ENCODE peak calls at places on chromosome 12, in ten cellular contexts. D is fibroblast of lung; S is neuronal stem cell; U is tibial nerve; J is GM23248; E is K562; Q is mucosa of descending colon; B is CD8-positive, alpha-beta memory T cell; N is tibial artery; P is sigmoid colon. R is an unnamed sample. For H3K36me3, H3K9me3 and H3K4me1, the result is how much of the 10 kb centered on the place peaks cover.

GRCh38 chr12:62799766-62800406 is 135.1 kb downstream of the PPM1H start:
- DNase-seq in E (no peak), J (no peak), B (no peak), D (no peak), U (no peak), P (no peak), N (no peak), S (no peak), Q (no peak), R (no peak)

GRCh38 chr12:91813701-91814100 is 331.9 kb downstream of the BTG1 start:
- DNase-seq in Q (no peak), J (peak), D (peak), U (no peak), P (no peak), B (no peak), N (no peak), E (no peak), S (no peak), R (no peak)

GRCh38 chr12:119412811-119413794 is 78.6 kb downstream of the CCDC60 start:
- DNase-seq in Q (no peak), P (peak), B (no peak), E (peak), D (peak), S (peak), U (peak), J (peak), N (peak), R (peak)

GRCh38 chr12:68158427-68158826 is 1.1 kb downstream of the IFNG start:
- DNase-seq in E (peak), B (no peak), J (peak), N (no peak), D (no peak), P (no peak), S (no peak), Q (no peak), U (no peak), R (no peak)

GRCh38 chr12:32334384-32334783 is 65.0 kb upstream of the FGD4 start:
- DNase-seq in P (no peak), B (no peak), S (no peak), D (no peak), J (no peak), U (no peak), N (no peak), E (no peak), Q (no peak), R (no peak)

GRCh38 chr12:96040305-96041133 is 5.1 kb upstream of the LTA4H start:
- DNase-seq in Q (no peak), E (no peak), U (no peak), P (no peak), S (no peak), J (no peak), N (no peak), D (peak), B (no peak), R (no peak)

GRCh38 chr12:117377758-117378157 is 16.3 kb upstream of the NOS1 start:
- DNase-seq in P (no peak), N (no peak), E (peak), Q (no peak), S (no peak), J (no peak), U (no peak), D (no peak), B (no peak), R (no peak)

GRCh38 chr12:55931780-55932545 is 1.0 kb downstream of the DGKA start:
- DNase-seq in Q (peak), U (peak), B (no peak), E (peak), J (peak), P (peak), S (no peak), N (peak), D (peak), R (peak)

GRCh38 chr12:128133321-128134050 is 133.5 kb upstream of the TMEM132C start:
- DNase-seq in D (no peak), U (no peak), J (no peak), P (no peak), E (no peak), N (no peak), B (no peak), S (no peak), Q (no peak), R (no peak)

GRCh38 chr12:124543591-124544310 is 23.7 kb downstream of the NCOR2 start:
- DNase-seq in E (no peak), Q (no peak), J (peak), B (no peak), P (no peak), U (no peak), D (peak), S (no peak), N (no peak), R (peak)

GRCh38 chr12:5953835-5954586 is 9.0 kb upstream of the ANO2 start:
- DNase-seq in D (no peak), U (no peak), S (no peak), J (no peak), E (no peak), N (no peak), B (no peak), Q (no peak), P (no peak), R (no peak)

GRCh38 chr12:62846506-62846905 is 88.4 kb downstream of the PPM1H start:
- DNase-seq in U (no peak), J (no peak), B (no peak), P (no peak), D (peak), E (no peak), N (no peak), Q (no peak), S (no peak), R (no peak)

GRCh38 chr12:57837779-57838562 is 8.6 kb downstream of the CTDSP2 start:
- DNase-seq in E (no peak), J (peak), D (peak), S (no peak), N (no peak), B (no peak), U (no peak), Q (no peak), P (no peak), R (no peak)

GRCh38 chr12:52662093-52663006 is 10.3 kb upstream of the KRT2 start:
- DNase-seq in B (no peak), Q (no peak), N (no peak), E (peak), J (no peak), U (no peak), D (no peak), S (no peak), P (no peak), R (no peak)

GRCh38 chr12:127178463-127178862 is 1088.5 kb upstream of the TMEM132C start:
- DNase-seq in Q (no peak), U (no peak), N (no peak), D (no peak), E (no peak), S (no peak), P (no peak), J (no peak), B (no peak), R (no peak)

GRCh38 chr12:54861927-54862326 is 7.6 kb downstream of the MUCL1 start:
- DNase-seq in D (no peak), J (no peak), P (no peak), S (no peak), E (no peak), U (no peak), B (no peak), Q (no peak), N (no peak), R (no peak)

GRCh38 chr12:114213055-114213561 is 192.8 kb downstream of the TBX5 start:
- DNase-seq in P (no peak), N (no peak), S (no peak), D (no peak), U (no peak), E (peak), B (no peak), J (peak), Q (no peak), R (no peak)

GRCh38 chr12:71804505-71804904 is 35.1 kb upstream of the TBC1D15 start:
- DNase-seq in U (no peak), J (no peak), D (peak), S (no peak), Q (no peak), E (no peak), B (no peak), N (no peak), P (no peak), R (no peak)

GRCh38 chr12:103820881-103821489 is 20.0 kb downstream of the NT5DC3 start:
- DNase-seq in D (no peak), B (no peak), J (no peak), P (peak), U (no peak), S (no peak), N (no peak), Q (no peak), E (no peak), R (no peak)
- H3K36me3 ChIP-seq in D (under half), B (under half), J (under half), P (under half), U (under half), S (under half), N (under half), Q (under half), E (half or more), R (under half)

GRCh38 chr12:132936163-132936562 is 19.9 kb downstream of the ZNF605 start:
- DNase-seq in N (no peak), J (no peak), S (no peak), E (no peak), D (no peak), B (no peak), P (no peak), Q (no peak), U (no peak), R (no peak)
- H3K9me3 ChIP-seq in N (half or more), J (under half), S (under half), E (under half), D (under half), B (under half), P (under half), Q (half or more), U (under half), R (half or more)

DNA sequence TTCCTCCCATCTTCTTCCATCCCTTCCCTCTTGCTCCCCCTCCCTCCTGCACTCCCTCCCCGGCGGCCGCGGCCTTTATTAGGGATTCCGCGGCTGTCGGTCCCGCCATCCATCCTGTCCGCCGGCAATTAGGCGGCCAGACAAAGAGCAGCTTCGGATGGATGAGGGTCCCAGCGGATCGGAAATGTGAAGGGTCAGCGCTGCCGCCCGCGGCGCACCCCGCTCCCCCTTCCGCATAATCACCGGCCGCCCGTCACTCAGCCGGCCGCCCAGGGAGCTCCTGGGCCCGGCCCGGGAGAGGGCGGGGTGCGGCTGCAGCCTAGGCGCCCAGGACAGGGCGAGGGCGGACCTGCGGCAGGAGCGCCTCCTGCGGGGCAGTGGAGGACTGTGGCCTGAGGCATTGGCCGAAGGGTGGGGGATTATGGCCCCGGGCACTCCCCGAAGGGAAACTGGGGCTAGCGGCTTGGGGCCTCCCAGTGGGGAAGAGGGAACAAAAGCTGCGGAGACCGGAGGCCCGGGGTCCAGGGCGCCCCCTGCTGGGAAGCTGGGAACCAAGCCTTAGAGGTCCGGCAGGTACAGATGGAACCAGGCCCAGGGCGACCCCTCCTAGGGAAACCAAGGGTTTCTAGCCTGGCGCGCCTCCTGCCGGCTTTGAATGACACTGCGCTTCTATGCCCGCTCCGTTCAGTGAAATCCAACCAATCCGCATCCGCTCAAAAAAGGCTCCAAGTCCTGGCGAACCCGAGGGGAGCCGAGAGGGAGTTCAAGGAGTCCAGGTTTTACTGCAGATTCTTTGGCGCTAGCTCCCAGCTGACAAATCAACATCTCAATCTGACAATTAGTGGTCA is 4.4 kb upstream of the DNAJC22 start:
- DNase-seq in U (no peak), N (peak), S (peak), B (peak), J (peak), E (peak), P (peak), Q (peak), D (peak), R (peak)
- H3K4me1 ChIP-seq in U (under half), N (under half), S (half or more), B (under half), J (under half), E (under half), P (under half), Q (under half), D (under half), R (under half)

DNA sequence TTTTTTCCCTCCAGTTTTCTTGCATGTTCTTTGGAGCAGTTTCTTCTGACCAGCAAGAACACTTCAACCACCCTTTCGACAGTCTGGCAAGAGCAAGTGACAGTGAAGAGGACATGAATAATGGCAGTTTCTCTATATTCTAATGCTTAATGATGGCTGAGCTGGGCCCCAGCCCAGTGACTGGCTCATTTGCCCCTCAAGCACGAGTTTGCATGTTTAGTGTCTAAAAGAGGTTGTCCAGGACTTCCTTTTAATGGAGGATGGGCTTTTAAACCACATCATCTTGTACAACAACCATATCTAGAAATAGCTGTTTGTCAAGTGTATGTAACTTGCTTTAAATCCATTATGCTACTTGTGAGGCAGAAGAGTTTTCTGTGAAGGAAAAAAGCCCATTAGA is 28.4 kb downstream of the RAD9B start:
- DNase-seq in P (no peak), E (no peak), D (no peak), N (no peak), B (no peak), U (no peak), J (no peak), Q (no peak), S (no peak), R (no peak)
- H3K36me3 ChIP-seq in P (under half), E (under half), D (under half), N (under half), B (under half), U (under half), J (under half), Q (under half), S (under half), R (under half)

GRCh38 chr12:132345126-132345525 is 15.7 kb upstream of the GALNT9 start:
- DNase-seq in J (no peak), E (no peak), U (no peak), S (no peak), B (no peak), D (no peak), P (no peak), N (no peak), Q (no peak), R (no peak)

GRCh38 chr12:132346496-132347470 is 17.4 kb upstream of the GALNT9 start:
- DNase-seq in S (no peak), Q (peak), U (no peak), D (no peak), N (no peak), J (no peak), B (no peak), P (no peak), E (no peak), R (peak)

GRCh38 chr12:132344181-132344580 is 14.8 kb upstream of the GALNT9 start:
- DNase-seq in N (no peak), P (no peak), Q (no peak), J (no peak), E (no peak), B (no peak), D (no peak), S (no peak), U (no peak), R (no peak)

GRCh38 chr12:132344601-132345000 is 15.2 kb upstream of the GALNT9 start:
- DNase-seq in U (no peak), N (no peak), Q (no peak), S (no peak), P (no peak), B (no peak), E (no peak), D (no peak), J (no peak), R (no peak)

GRCh38 chr12:132345555-132346200 is 16.3 kb upstream of the GALNT9 start:
- DNase-seq in D (no peak), J (no peak), P (no peak), N (no peak), Q (no peak), B (no peak), U (no peak), E (no peak), S (no peak), R (peak)
- H3K9me3 ChIP-seq in D (under half), J (under half), P (under half), N (under half), Q (under half), B (under half), U (under half), E (under half), S (under half), R (under half)

GRCh38 chr12:106132175-106133135 is 6.3 kb downstream of the NUAK1 start:
- DNase-seq in P (no peak), E (no peak), U (no peak), N (no peak), Q (no peak), B (no peak), S (no peak), J (no peak), D (no peak), R (no peak)
- H3K4me1 ChIP-seq in P (half or more), E (under half), U (under half), N (half or more), Q (under half), B (under half), S (under half), J (half or more), D (under half), R (under half)

DNA sequence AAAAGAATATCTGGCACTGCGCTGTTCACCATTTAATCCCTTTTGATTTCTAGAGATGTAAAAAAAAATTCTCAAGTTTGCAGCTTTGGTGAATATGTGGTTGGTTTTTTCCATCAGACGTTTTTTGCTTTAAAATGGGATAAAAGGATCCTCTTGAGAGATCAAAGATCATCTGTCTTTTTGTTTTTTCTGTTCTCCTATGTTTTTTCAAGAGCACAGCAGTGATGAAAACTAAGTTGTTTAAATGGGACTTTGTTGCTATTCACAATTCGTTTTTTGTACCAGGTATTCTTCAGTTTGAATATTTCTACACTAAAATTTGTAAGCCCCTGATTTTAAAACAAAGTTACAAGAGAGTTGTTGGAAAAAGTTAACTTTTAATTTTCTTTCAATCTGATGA is 29.7 kb upstream of the REP15 start:
- DNase-seq in D (no peak), J (no peak), P (no peak), B (no peak), Q (no peak), N (no peak), E (no peak), S (no peak), U (no peak), R (no peak)
- H3K36me3 ChIP-seq in D (under half), J (half or more), P (half or more), B (under half), Q (under half), N (under half), E (under half), S (under half), U (half or more), R (under half)

R was measured in kidney.